ENCODE peak calls at places on chromosomes 1 and 21, in six cellular contexts. One of them, this sample, is unnamed.

GRCh38 chr21:37787456-37787855 is 128.8 kb downstream of the KCNJ6 start:
- DNase-seq in endothelial cell: no peak
- DNase-seq in AG09309: peak; percentile 52
- DNase-seq in OCI-LY7: no peak
- DNase-seq in thyroid gland: no peak
- DNase-seq in sigmoid colon: no peak
- DNase-seq in this sample: peak; percentile 9

GRCh38 chr1:106435269-106435668 is 621.2 kb upstream of the PRMT6 start:
- DNase-seq in endothelial cell: no peak
- DNase-seq in AG09309: no peak
- DNase-seq in OCI-LY7: no peak
- DNase-seq in thyroid gland: no peak
- DNase-seq in sigmoid colon: no peak
- DNase-seq in this sample: no peak

GRCh38 chr21:46273341-46273740 is 12.1 kb downstream of the MCM3AP start:
- DNase-seq in endothelial cell: no peak
- DNase-seq in AG09309: no peak
- DNase-seq in OCI-LY7: no peak
- DNase-seq in thyroid gland: no peak
- DNase-seq in sigmoid colon: no peak
- DNase-seq in this sample: no peak

GRCh38 chr1:234533034-234533571 is 54.1 kb upstream of the TARBP1 start:
- DNase-seq in endothelial cell: no peak
- DNase-seq in AG09309: peak; percentile 93
- DNase-seq in OCI-LY7: no peak
- DNase-seq in thyroid gland: no peak
- DNase-seq in sigmoid colon: peak; percentile 94
- DNase-seq in this sample: peak; percentile 39

GRCh38 chr1:93519196-93519825 is 71.4 kb downstream of the FNBP1L start:
- DNase-seq in endothelial cell: no peak
- DNase-seq in AG09309: no peak
- DNase-seq in OCI-LY7: no peak
- DNase-seq in thyroid gland: no peak
- DNase-seq in sigmoid colon: no peak
- DNase-seq in this sample: no peak

GRCh38 chr1:160161965-160162705 is 10.7 kb downstream of the ATP1A4 start:
- DNase-seq in endothelial cell: peak; percentile 60
- DNase-seq in AG09309: no peak
- DNase-seq in OCI-LY7: peak; percentile 19
- DNase-seq in thyroid gland: peak; percentile 30
- DNase-seq in sigmoid colon: no peak
- DNase-seq in this sample: no peak

GRCh38 chr1:185045793-185046441 is 559 bp downstream of the RNF2 start:
- DNase-seq in endothelial cell: peak; percentile 62
- DNase-seq in AG09309: no peak
- DNase-seq in OCI-LY7: peak; percentile 48
- DNase-seq in thyroid gland: peak; percentile 53
- DNase-seq in sigmoid colon: peak; percentile 64
- DNase-seq in this sample: no peak

GRCh38 chr1:220084460-220084859 is 5.1 kb downstream of the BPNT1 start:
- DNase-seq in endothelial cell: no peak
- DNase-seq in AG09309: no peak
- DNase-seq in OCI-LY7: no peak
- DNase-seq in thyroid gland: no peak
- DNase-seq in sigmoid colon: no peak
- DNase-seq in this sample: no peak

GRCh38 chr1:205285391-205286101 is 36.0 kb downstream of the NUAK2 start:
- DNase-seq in endothelial cell: no peak
- DNase-seq in AG09309: no peak
- DNase-seq in OCI-LY7: peak; percentile 78
- DNase-seq in thyroid gland: peak; percentile 75
- DNase-seq in sigmoid colon: no peak
- DNase-seq in this sample: no peak

GRCh38 chr1:235079443-235079967 is 49.1 kb downstream of the TOMM20 start:
- DNase-seq in endothelial cell: no peak
- DNase-seq in AG09309: no peak
- DNase-seq in OCI-LY7: peak; percentile 55
- DNase-seq in thyroid gland: peak; percentile 97
- DNase-seq in sigmoid colon: no peak
- DNase-seq in this sample: no peak

DNA sequence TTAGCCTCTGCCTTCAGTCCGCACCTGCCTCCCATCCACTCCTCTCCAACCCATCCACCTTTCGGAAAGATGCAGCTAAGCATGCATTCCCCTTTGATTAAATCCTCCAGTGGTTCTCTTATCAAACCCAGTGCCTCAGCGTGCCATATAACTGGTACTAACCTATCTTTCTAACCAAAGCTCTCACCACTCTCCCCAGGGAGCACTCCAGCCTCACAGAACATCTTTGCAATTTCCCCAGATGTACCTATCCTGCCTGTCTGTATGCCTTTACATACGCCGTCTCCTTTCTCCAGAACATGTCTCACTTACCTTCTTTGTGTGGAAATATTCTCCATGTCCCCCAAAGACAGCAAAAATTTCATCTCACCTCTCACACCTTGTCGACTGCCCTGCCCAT is 80.0 kb downstream of the SLC25A24 start:
- DNase-seq in endothelial cell: no peak
- DNase-seq in AG09309: no peak
- DNase-seq in OCI-LY7: no peak
- DNase-seq in thyroid gland: no peak
- DNase-seq in sigmoid colon: no peak
- DNase-seq in this sample: no peak
- TF ChIP-seq CTCF in endothelial cell: no peak
- TF ChIP-seq CTCF in AG09309: no peak
- TF ChIP-seq CTCF in OCI-LY7: no peak
- TF ChIP-seq CTCF in thyroid gland: no peak
- TF ChIP-seq CTCF in sigmoid colon: no peak
- TF ChIP-seq CTCF in this sample: no peak

GRCh38 chr21:44407493-44407892 is 47.8 kb upstream of the LRRC3 start:
- DNase-seq in endothelial cell: no peak
- DNase-seq in AG09309: no peak
- DNase-seq in OCI-LY7: no peak
- DNase-seq in thyroid gland: no peak
- DNase-seq in sigmoid colon: no peak
- DNase-seq in this sample: no peak
- TF ChIP-seq CTCF in endothelial cell: no peak
- TF ChIP-seq CTCF in AG09309: no peak
- TF ChIP-seq CTCF in OCI-LY7: no peak
- TF ChIP-seq CTCF in thyroid gland: no peak
- TF ChIP-seq CTCF in sigmoid colon: no peak
- TF ChIP-seq CTCF in this sample: no peak

DNA sequence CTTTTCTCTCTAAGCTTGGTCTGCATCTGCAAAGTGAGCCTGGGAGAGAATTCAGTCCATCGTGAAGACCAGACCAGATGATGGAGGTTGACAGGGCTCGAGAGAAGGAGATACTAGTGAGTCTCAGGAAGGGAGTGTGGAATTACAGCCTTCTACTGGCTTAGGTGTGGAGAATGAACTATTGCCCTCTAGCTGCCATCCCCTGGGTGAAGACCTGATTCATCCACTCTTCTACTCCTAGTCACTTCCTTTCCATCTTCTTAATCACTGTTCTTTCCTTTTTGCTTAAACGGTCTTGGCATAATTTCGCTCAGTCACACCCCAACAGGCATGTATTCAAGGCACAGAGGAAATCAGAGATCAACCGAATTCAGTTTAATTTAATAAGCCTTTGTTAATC is 34.0 kb upstream of the HSD17B7 start:
- DNase-seq in endothelial cell: no peak
- DNase-seq in AG09309: no peak
- DNase-seq in OCI-LY7: no peak
- DNase-seq in thyroid gland: no peak
- DNase-seq in sigmoid colon: no peak
- DNase-seq in this sample: peak; percentile 21
- TF ChIP-seq CTCF in endothelial cell: no peak
- TF ChIP-seq CTCF in AG09309: no peak
- TF ChIP-seq CTCF in OCI-LY7: no peak
- TF ChIP-seq CTCF in thyroid gland: no peak
- TF ChIP-seq CTCF in sigmoid colon: no peak
- TF ChIP-seq CTCF in this sample: no peak

DNA sequence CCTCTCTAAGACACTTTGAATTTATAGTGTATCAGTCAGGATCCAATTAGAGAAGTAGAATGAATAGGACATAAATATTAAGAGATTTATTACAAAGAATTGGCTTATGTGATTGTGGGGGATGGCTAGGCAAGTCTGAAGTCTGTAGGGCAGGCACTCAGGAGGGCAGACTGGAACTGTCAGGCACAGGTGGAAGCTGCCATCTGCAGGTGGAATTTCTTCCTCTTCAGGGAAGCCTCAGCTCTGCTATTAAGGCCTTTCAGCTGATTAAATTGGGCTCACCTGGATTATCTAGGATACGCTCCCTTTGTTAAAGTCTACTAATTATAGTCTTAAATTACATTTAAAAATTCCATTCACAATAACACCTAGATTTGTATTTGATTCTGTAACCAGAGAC is 92.0 kb upstream of the HAO2 start:
- DNase-seq in endothelial cell: no peak
- DNase-seq in AG09309: no peak
- DNase-seq in OCI-LY7: no peak
- DNase-seq in thyroid gland: no peak
- DNase-seq in sigmoid colon: no peak
- DNase-seq in this sample: no peak
- TF ChIP-seq CTCF in endothelial cell: no peak
- TF ChIP-seq CTCF in AG09309: no peak
- TF ChIP-seq CTCF in OCI-LY7: peak; percentile 41
- TF ChIP-seq CTCF in thyroid gland: no peak
- TF ChIP-seq CTCF in sigmoid colon: no peak
- TF ChIP-seq CTCF in this sample: no peak

DNA sequence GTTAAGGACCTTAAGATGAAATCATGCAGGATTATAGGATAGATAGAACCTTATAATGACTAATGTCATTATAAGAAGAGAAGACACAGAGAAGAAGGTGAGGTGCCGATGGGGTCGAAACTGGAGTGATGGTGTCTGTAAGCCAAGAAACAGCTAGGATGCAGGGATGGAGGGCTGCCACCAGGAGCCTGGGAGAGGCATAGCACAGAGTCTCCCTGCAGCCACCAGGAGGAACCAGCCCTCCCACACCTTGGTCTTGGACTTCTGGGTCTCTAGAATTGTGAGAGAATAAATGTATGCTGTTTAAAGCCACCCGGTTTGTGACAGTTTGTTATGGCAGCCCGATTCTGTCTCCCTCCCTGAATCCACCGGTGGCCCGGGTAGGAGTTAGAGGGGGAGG is 337.2 kb upstream of the AJAP1 start:
- DNase-seq in endothelial cell: no peak
- DNase-seq in AG09309: no peak
- DNase-seq in OCI-LY7: no peak
- DNase-seq in thyroid gland: no peak
- DNase-seq in sigmoid colon: no peak
- DNase-seq in this sample: no peak
- TF ChIP-seq CTCF in endothelial cell: no peak
- TF ChIP-seq CTCF in AG09309: no peak
- TF ChIP-seq CTCF in OCI-LY7: no peak
- TF ChIP-seq CTCF in thyroid gland: no peak
- TF ChIP-seq CTCF in sigmoid colon: no peak
- TF ChIP-seq CTCF in this sample: no peak

DNA sequence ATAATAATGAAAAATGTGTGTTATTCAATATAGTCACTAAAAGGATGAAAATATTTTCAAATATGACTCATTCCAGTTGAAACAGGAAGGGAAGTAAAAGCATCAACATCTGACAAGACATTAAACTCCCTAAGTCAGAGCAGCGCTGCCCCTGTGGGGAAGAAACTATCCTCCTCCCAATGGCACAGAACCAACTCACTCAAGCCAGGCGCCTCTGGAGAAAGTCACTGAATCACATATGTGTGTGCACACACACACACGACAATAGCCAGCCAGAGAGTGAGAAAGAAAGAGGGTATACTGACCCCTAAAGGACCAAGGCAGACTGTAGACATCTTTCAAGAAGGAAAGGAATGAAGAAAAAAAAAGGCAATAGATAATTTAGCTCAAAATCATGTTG is 126.9 kb downstream of the SETD4 start:
- DNase-seq in endothelial cell: no peak
- DNase-seq in AG09309: peak; percentile 79
- DNase-seq in OCI-LY7: peak; percentile 4
- DNase-seq in thyroid gland: peak; percentile 26
- DNase-seq in sigmoid colon: peak; percentile 86
- DNase-seq in this sample: peak; percentile 90
- TF ChIP-seq CTCF in endothelial cell: no peak
- TF ChIP-seq CTCF in AG09309: peak; percentile 45
- TF ChIP-seq CTCF in OCI-LY7: peak; percentile 53
- TF ChIP-seq CTCF in thyroid gland: no peak
- TF ChIP-seq CTCF in sigmoid colon: no peak
- TF ChIP-seq CTCF in this sample: peak; percentile 45

This sample was measured in HFF-Myc.